ENCODE peak calls at places on chromosomes 12 and 14, in four cellular contexts. L is K562, A is GM12878, M is HL-60. J is an unnamed sample.
A peak's percentile ranks its signal among the peaks of the same experiment; 100 is the strongest.

GRCh38 chr14:31326111-31326510 is 94.2 kb downstream of the HEATR5A start:
- DNase-seq in M (no peak), A (no peak), L (no peak), J (no peak)

GRCh38 chr14:92589213-92589852 is 75.8 kb downstream of the RIN3 start:
- DNase-seq in A (no peak), L (no peak), M (no peak), J (no peak)

GRCh38 chr12:10184261-10184843 is 5.5 kb downstream of the TMEM52B start:
- DNase-seq in M (no peak), A (no peak), L (no peak), J (no peak)

GRCh38 chr12:45051490-45052105 is 699 bp upstream of the DBX2 start:
- DNase-seq in L (no peak), A (no peak), M (no peak), J (no peak)

GRCh38 chr14:55129428-55130193 is 559 bp downstream of the LGALS3 start:
- DNase-seq in L (peak; percentile 17), A (no peak), M (no peak), J (peak; percentile 73)

GRCh38 chr12:103962493-103962892 is 3.2 kb upstream of the TDG start:
- DNase-seq in L (no peak), A (no peak), M (no peak), J (no peak)

GRCh38 chr14:54374117-54374884 is 22.5 kb upstream of the CDKN3 start:
- DNase-seq in M (no peak), A (no peak), L (no peak), J (no peak)

GRCh38 chr12:94618995-94619695 is 31.2 kb downstream of the TMCC3 start:
- DNase-seq in M (no peak), A (no peak), L (no peak), J (no peak)

GRCh38 chr14:96225745-96226151 is 21.1 kb downstream of the BDKRB2 start:
- DNase-seq in A (no peak), L (no peak), M (no peak), J (no peak)

GRCh38 chr14:35292051-35292769 is at the start of gene PSMA6:
- DNase-seq in A (peak; percentile 98), M (peak; percentile 99), L (peak; percentile 93), J (peak; percentile 74)

GRCh38 chr14:46344327-46344937 is 307.1 kb downstream of the RPL10L start:
- DNase-seq in A (peak; percentile 2), L (peak; percentile 3), M (peak; percentile 11), J (no peak)

GRCh38 chr14:75450381-75451276 is 22.8 kb downstream of the JDP2 start:
- DNase-seq in L (no peak), A (no peak), M (no peak), J (no peak)

GRCh38 chr12:119593578-119594398 is at the start of gene TMEM233:
- DNase-seq in L (no peak), M (no peak), A (no peak), J (no peak)

GRCh38 chr14:30214456-30215090 is 286.9 kb upstream of the PRKD1 start:
- DNase-seq in A (peak; percentile 8), L (peak; percentile 9), M (peak; percentile 4), J (no peak)

GRCh38 chr12:109589240-109589590 is 15.6 kb downstream of the MVK start:
- DNase-seq in L (no peak), A (no peak), M (no peak), J (no peak)

GRCh38 chr12:57016348-57016747 is at the start of gene TAC3:
- DNase-seq in A (no peak), M (no peak), L (peak; percentile 60), J (no peak)

GRCh38 chr12:107594995-107595394 is 90.6 kb upstream of the PWP1 start:
- DNase-seq in L (no peak), A (no peak), M (no peak), J (no peak)

GRCh38 chr12:79326663-79327062 is 364.1 kb downstream of the PAWR start:
- DNase-seq in M (no peak), L (no peak), A (no peak), J (no peak)

GRCh38 chr12:117394491-117394890 is 33.1 kb upstream of the NOS1 start:
- DNase-seq in A (no peak), L (no peak), M (no peak), J (no peak)

GRCh38 chr12:47808049-47808448 is 11.7 kb downstream of the HDAC7 start:
- DNase-seq in A (peak; percentile 43), L (peak; percentile 40), M (no peak), J (no peak)

GRCh38 chr14:99940064-99940463 is 125.2 kb upstream of the EVL start:
- DNase-seq in A (no peak), M (no peak), L (no peak), J (no peak)

GRCh38 chr12:94308612-94309011 is 151.1 kb downstream of the CEP83 start:
- DNase-seq in A (no peak), L (no peak), M (no peak), J (no peak)

GRCh38 chr14:22052795-22053194 is 379.2 kb upstream of the OR4E1 start:
- DNase-seq in A (no peak), M (no peak), L (no peak), J (no peak)

GRCh38 chr14:68011629-68012028 is 192.1 kb downstream of the RAD51B start:
- DNase-seq in L (no peak), M (no peak), A (no peak), J (no peak)

GRCh38 chr12:80580254-80580653 is 127.2 kb upstream of the MYF6 start:
- DNase-seq in A (no peak), M (no peak), L (no peak), J (no peak)

GRCh38 chr12:93514853-93515252 is 47.5 kb downstream of the MRPL42 start:
- DNase-seq in M (no peak), A (no peak), L (no peak), J (no peak)

GRCh38 chr12:68793436-68793835 is 14.5 kb upstream of the MDM2 start:
- DNase-seq in L (no peak), A (no peak), M (no peak), J (no peak)

GRCh38 chr12:45727994-45728624 is 1.4 kb upstream of the ARID2 start:
- DNase-seq in L (no peak), M (no peak), A (no peak), J (no peak)

GRCh38 chr14:57549765-57550420 is 56.2 kb upstream of the CCDC198 start:
- DNase-seq in M (no peak), L (no peak), A (no peak), J (no peak)

GRCh38 chr12:53004582-53004981 is 1.7 kb upstream of the EIF4B start:
- DNase-seq in L (no peak), A (no peak), M (peak; percentile 15), J (no peak)

GRCh38 chr12:96228566-96229248 is 34.5 kb downstream of the ELK3 start:
- DNase-seq in M (no peak), L (no peak), A (no peak), J (no peak)

DNA sequence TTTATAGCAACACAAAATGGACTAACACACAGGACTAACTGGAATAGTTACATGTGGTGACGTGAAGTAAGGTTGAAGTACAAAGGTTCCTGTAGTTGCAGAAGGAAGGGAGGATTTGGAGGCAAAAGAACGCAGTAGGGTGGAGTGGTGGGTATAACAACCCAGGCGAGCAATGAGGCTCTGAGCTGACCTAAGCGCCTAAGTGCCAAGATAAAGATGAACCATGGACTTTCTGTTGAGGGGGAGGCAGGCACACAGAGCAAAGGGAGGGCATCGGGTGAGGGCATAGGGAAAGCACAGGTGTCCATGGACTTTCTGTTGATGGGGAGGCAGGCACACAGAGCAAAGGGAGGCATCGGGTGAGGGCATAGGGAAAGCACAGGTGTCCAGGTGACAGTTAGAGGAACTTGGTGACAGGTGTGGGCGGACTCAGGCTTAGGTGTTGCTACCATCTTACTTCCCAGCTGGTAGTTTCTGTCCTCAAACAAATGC is 15.2 kb downstream of the SCNN1A start:
- DNase-seq in A (no peak), L (no peak), M (no peak), J (no peak)
- TF ChIP-seq SPI1 in A (no peak), L (no peak), M (no peak), J (no peak)

GRCh38 chr12:72095025-72095424 is 156.4 kb downstream of the TPH2 start:
- DNase-seq in L (no peak), A (no peak), M (no peak), J (no peak)

GRCh38 chr12:72093424-72093823 is 154.8 kb downstream of the TPH2 start:
- DNase-seq in M (no peak), A (no peak), L (no peak), J (no peak)

GRCh38 chr12:72094490-72094889 is 155.8 kb downstream of the TPH2 start:
- DNase-seq in A (no peak), L (no peak), M (no peak), J (no peak)

GRCh38 chr12:72089678-72090077 is 151.0 kb downstream of the TPH2 start:
- DNase-seq in M (no peak), L (no peak), A (no peak), J (no peak)

GRCh38 chr12:72093930-72094329 is 155.3 kb downstream of the TPH2 start:
- DNase-seq in A (no peak), L (no peak), M (no peak), J (no peak)
- TF ChIP-seq SPI1 in A (no peak), L (no peak), M (no peak), J (no peak)

DNA sequence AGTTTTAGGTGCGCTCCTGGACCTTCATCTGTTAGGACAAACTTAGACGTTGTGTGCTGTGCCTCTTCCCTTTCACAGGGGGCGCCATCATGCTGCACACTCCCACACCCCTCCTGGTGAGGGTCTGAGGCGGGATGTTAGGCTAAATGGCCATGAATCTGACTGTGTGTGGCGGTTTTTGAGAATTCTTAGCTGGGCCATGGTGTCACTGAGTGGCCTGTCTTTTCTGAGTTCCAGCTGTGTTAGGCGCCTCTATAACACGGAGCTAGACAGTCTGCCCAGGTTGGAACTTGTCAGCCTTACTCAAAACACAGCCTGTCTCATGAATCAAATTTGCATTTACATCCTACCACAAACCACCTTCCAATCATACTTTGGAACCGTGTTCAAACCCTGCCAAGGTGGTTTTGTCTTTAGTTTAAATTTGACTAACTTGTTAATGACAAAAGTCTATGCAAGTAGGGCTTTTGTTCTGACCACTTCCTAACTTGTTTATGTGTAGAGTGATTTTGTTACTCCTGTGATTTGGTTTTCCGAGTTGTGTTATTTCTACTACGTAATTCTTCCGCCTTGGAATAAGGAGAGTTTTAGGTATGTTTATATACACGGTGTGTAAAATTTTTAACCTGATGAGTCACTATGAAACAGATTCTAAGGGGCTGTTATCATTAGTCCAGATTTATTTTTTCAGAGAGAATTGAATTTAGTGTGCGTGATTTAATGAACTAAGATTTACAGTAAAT is 19.6 kb downstream of the ACVR1B start:
- DNase-seq in L (peak; percentile 59), M (no peak), A (peak; percentile 93), J (peak; percentile 52)
- TF ChIP-seq SPI1 in L (no peak), M (no peak), A (no peak), J (no peak)

DNA sequence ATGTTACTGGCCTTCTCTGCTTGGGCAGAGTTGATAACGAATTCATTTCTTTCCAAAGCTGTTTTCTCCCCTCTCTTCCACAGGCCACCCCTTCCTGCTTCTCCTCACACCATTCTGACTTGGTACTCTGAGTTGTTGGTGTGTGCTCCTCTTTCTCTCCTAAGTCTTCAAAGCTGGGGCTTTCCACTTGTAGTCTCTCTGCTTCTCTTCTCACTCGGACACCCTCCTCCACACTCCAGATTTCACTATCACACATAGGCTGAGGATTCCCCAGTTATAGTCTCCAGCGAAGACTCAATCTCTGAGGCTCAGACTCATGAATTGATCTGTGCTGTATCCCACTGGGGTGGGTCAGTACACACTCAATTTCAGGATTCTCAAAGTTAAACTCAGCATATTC is 201.0 kb downstream of the SSPN start:
- DNase-seq in A (peak; percentile 8), M (no peak), L (no peak), J (no peak)
- TF ChIP-seq SPI1 in A (no peak), M (no peak), L (no peak), J (no peak)

GRCh38 chr12:460301-461230 is 827 bp downstream of the B4GALNT3 start:
- DNase-seq in L (peak; percentile 39), A (no peak), M (no peak), J (peak; percentile 55)
- TF ChIP-seq SPI1 in L (no peak), A (no peak), M (no peak), J (no peak)